ENCODE peak calls at places on chromosomes 11 and 22, in four cellular contexts. D is GM12878, X is K562, P is A549. Q is an unnamed sample.

GRCh38 chr11:128766687-128767086 is 72.8 kb downstream of the FLI1 start:
- DNase-seq in D (no peak), X (no peak), P (no peak), Q (no peak)

GRCh38 chr22:21651521-21652009 is 9.5 kb downstream of the SDF2L1 start:
- DNase-seq in D (no peak), X (no peak), P (no peak), Q (peak)

GRCh38 chr11:64572143-64572542 is 18.9 kb upstream of the SLC22A12 start:
- DNase-seq in D (no peak), X (no peak), P (no peak), Q (no peak)

GRCh38 chr11:20112291-20113146 is 47.8 kb downstream of the DBX1 start:
- DNase-seq in D (no peak), X (peak), P (peak), Q (peak)

GRCh38 chr22:44753189-44754042 is 1.0 kb downstream of the ARHGAP8 start:
- DNase-seq in D (no peak), X (no peak), P (no peak), Q (no peak)

GRCh38 chr11:6608726-6609501 is 3.1 kb downstream of the TAF10 start:
- DNase-seq in D (no peak), X (no peak), P (no peak), Q (no peak)

GRCh38 chr22:19955241-19956128 is 13.9 kb upstream of the TXNRD2 start:
- DNase-seq in D (no peak), X (no peak), P (no peak), Q (peak)

GRCh38 chr22:26463688-26464087 is 19.9 kb downstream of the HPS4 start:
- DNase-seq in D (no peak), X (no peak), P (no peak), Q (no peak)

GRCh38 chr11:92424281-92424680 is 199.7 kb downstream of the FAT3 start:
- DNase-seq in D (no peak), X (no peak), P (no peak), Q (no peak)

GRCh38 chr11:16041207-16041606 is 315.1 kb downstream of the SOX6 start:
- DNase-seq in D (no peak), X (no peak), P (no peak), Q (no peak)

GRCh38 chr11:123483058-123483457 is 53.0 kb downstream of the GRAMD1B start:
- DNase-seq in D (no peak), X (no peak), P (peak), Q (no peak)
- TF ChIP-seq EP300 in D (no peak), X (no peak), P (no peak), Q (no peak)

DNA sequence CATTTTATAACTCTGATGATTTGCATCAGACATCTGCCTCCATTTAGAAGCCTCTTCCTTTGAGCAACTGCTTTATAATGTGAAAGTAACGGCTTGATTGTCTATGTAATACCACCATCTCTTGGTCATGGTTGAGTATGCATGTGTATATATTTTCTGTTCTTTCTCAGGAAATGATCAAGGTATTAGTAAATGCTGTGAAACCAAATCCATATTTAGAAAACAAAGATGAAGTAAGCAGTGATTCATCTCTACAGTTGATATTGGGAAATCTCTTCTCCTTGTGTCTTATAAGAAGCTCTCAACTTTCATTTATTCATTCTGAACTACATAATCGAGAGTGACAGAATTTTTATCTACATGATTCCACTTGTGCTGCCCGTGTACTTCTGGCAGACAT is 104.6 kb upstream of the ANO3 start:
- DNase-seq in D (peak), X (no peak), P (peak), Q (peak)
- TF ChIP-seq RCOR1 in D (no peak), X (no peak), P (no peak), Q (no peak)

DNA sequence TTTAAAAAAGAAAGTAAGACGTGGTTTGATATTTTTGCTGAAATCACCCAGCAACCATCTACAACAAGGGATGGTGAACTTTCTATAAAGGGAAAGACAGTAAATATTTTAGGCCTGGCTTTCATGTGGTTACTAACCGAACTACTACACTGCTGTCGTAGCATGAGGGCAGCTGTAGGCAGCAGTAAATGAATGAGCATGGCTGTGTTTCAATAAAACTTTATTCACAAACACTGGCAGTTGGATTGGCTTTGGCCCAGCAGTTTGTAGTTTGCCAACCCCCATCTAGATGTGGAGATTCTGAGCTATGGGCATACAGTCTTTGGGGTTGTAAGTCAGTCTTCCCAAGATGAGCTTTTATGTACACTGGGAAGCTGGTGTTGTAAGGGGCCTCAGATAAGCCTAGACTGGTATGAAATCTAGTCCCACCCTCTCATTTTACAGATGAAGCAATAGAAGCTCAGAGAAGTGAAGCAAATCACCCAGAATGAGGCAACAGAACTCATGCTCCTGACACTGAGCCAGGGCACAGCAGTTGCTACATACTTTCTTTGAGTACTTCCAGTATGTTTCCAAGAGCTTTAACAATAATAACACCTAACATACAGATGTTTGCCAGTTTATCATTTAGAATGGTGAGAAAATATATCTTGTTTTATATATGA is 204.4 kb downstream of the ADAMTS15 start:
- DNase-seq in D (no peak), X (no peak), P (no peak), Q (no peak)
- TF ChIP-seq EP300 in D (no peak), X (no peak), P (no peak), Q (no peak)

DNA sequence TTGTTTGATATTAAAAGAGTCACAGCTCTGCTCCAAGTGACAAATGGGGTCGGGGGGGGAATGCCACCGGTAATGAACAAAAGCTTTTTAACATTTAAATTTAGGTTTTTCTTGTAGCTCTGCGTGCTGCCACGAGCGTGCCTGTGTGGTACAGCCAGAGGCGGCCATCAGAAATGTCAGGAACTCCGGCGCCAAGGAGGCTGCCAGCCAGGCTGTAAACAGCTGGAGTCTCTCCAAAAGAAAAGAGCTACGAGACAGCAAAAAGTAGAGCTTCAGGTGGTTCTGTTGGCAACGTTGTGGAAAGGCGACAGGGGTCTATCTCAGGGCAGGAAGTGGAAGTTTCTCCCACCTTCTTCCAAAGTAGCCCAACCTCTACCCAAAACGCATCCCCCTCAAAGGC is 532.8 kb downstream of the OPCML start:
- DNase-seq in D (no peak), X (no peak), P (no peak), Q (no peak)
- TF ChIP-seq RCOR1 in D (no peak), X (no peak), P (no peak), Q (no peak)

GRCh38 chr22:41488076-41488475 is 19.2 kb downstream of the ACO2 start:
- DNase-seq in D (no peak), X (no peak), P (no peak), Q (no peak)

GRCh38 chr22:41487037-41487963 is 18.4 kb downstream of the ACO2 start:
- DNase-seq in D (no peak), X (no peak), P (no peak), Q (no peak)

GRCh38 chr22:41488596-41489385 is 19.9 kb downstream of the ACO2 start:
- DNase-seq in D (no peak), X (no peak), P (no peak), Q (no peak)

GRCh38 chr22:41491379-41492100 is 22.6 kb downstream of the ACO2 start:
- DNase-seq in D (no peak), X (no peak), P (no peak), Q (no peak)
- TF ChIP-seq EP300 in D (no peak), X (no peak), P (no peak), Q (no peak)

DNA sequence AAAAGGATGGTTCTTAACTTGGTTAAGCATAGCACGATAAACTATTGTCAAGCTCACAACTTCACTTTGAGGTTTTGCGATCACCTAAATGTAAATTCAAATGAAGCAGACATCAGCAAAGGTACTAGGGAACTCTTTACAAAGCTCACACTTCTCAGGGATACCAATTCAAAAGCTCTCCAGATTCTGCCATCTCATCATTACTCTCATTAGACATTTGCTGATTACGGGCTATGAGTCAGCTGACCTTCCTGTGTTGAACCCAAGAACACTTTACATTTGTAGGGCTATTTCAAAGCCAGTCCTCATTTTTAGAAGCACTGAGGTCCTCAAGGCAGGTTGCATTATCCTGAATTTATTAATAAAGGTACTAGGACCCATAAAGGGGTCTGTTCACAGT is 28.4 kb upstream of the IZUMO1R start:
- DNase-seq in D (no peak), X (no peak), P (no peak), Q (no peak)
- TF ChIP-seq RCOR1 in D (no peak), X (no peak), P (no peak), Q (no peak)

GRCh38 chr11:102447941-102448868 is 4.4 kb downstream of the TMEM123 start:
- DNase-seq in D (no peak), X (no peak), P (no peak), Q (no peak)

GRCh38 chr11:102451693-102452460 is 688 bp downstream of the TMEM123 start:
- DNase-seq in D (no peak), X (peak), P (peak), Q (peak)

GRCh38 chr11:102448869-102449224 is 3.7 kb downstream of the TMEM123 start:
- DNase-seq in D (no peak), X (no peak), P (no peak), Q (no peak)

GRCh38 chr11:102451041-102451692 is 1.4 kb downstream of the TMEM123 start:
- DNase-seq in D (no peak), X (no peak), P (no peak), Q (no peak)

DNA sequence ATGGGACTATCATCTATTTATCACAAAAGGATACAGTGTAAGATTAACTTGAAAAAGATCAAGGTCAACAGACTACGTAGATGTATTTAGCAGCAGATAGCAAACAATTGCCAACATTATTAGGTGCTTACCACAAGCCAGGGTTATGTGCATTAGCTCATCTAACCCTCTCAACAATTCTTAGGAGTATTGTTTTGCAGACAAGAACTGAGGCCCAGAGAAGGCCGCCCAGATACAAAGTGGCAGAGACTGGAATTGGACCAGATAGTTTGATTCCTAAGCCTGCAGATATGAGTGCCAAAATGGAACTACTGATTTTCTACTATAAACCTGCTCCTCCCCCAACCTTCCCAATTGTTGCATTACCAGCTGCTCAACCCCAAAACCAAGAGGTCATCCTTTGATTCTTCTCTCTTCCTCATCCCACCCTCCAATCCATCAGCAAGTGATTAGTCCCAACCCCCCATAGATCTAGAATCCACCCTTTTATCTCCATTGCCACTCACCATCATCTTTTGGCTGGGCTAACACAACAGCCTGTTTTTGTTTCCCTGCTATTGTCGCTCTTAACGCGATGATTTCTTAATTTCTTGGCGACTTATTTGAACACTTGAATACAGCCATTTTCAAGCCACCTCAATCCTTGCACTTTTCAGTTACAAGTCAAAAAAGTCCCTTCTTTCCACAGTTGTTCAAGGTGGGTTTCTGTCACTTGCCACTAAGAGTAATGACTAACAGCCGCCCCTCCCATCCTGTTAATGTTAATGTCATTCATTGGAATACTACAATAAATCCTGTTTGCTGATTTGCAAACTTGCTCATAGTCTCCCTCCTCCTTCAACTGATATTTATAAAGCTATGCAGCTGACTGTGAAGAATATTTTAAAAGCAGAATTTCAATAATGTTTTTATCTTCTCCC is 2.7 kb downstream of the TMEM123 start:
- DNase-seq in D (no peak), X (no peak), P (no peak), Q (no peak)
- TF ChIP-seq EP300 in D (no peak), X (no peak), P (no peak), Q (no peak)

GRCh38 chr11:12618743-12619540 is 55.3 kb upstream of the TEAD1 start:
- DNase-seq in D (no peak), X (no peak), P (no peak), Q (no peak)
- TF ChIP-seq RCOR1 in D (no peak), X (no peak), P (no peak), Q (no peak)

DNA sequence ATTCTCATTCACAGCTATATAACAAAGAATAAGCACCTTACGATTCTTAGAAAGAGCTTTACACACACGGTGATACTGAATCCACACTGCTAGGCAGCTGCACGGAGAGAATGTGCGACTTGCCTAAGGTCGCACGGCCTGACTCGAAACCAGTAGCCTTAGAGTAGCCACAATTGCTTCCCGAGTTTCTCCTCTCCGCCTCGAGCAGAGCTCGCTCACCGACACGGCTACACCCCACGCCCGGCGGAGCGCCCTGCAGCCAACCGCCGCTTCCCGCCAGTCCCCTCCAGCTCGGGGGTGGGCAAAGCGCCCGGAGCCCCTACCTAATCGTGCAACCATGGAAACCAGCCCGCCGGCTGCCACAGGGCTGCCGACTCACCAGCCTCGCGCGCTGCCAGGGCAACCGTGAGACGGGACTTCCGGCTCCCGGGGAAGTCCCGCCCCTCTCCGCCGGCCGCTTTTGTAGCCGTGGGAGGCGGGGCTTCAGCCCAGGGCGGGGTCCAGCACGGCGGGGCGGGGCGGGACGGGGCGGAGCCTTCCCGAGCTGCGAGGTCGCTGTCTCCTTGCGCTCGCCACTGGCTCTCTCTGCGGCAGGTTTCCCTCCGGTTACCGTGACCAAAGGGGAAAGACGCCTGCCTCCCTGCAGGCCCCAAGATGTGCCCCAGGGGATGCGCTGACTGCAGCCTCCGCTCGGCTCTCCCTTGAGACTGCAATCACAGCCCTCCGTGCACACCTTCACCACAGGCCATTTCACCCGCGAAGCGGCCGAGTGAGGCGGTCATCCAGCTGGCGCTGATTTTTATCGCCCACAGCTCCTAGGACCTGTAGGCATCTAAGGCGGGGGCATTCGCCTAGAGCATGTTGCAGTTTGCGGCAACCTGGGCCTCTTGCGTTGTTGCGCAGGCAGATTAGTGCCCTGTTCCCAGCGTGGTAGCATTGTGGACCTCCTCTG is 1.1 kb downstream of the BSCL2 start:
- DNase-seq in D (peak), X (peak), P (peak), Q (peak)
- TF ChIP-seq EP300 in D (no peak), X (no peak), P (no peak), Q (no peak)

Q was measured in SK-N-SH.